ENCODE peak calls at places on chromosomes 5 and 9, in seven cellular contexts. One of them, this sample, is unnamed.
A peak's percentile ranks its signal among the peaks of the same experiment; 100 is the strongest.

GRCh38 chr9:22463205-22463604 is 16.6 kb downstream of the DMRTA1 start:
- DNase-seq in C1 segment of cervical spinal cord: no peak
- DNase-seq in pancreas: no peak
- DNase-seq in esophagus squamous epithelium: no peak
- DNase-seq in T-cell: no peak
- DNase-seq in NCI-H69: no peak
- DNase-seq in kidney tubule cell: peak; percentile 35
- DNase-seq in this sample: peak; percentile 64

GRCh38 chr5:155260798-155261197 is 247.2 kb downstream of the KIF4B start:
- DNase-seq in C1 segment of cervical spinal cord: no peak
- DNase-seq in pancreas: no peak
- DNase-seq in esophagus squamous epithelium: no peak
- DNase-seq in T-cell: no peak
- DNase-seq in NCI-H69: peak; percentile 98
- DNase-seq in kidney tubule cell: peak; percentile 13
- DNase-seq in this sample: no peak

GRCh38 chr5:74026310-74026709 is 400.3 kb downstream of the ARHGEF28 start:
- DNase-seq in C1 segment of cervical spinal cord: no peak
- DNase-seq in pancreas: no peak
- DNase-seq in esophagus squamous epithelium: no peak
- DNase-seq in T-cell: no peak
- DNase-seq in NCI-H69: peak; percentile 63
- DNase-seq in kidney tubule cell: no peak
- DNase-seq in this sample: no peak

GRCh38 chr5:132385321-132386105 is 16.0 kb downstream of the SLC22A5 start:
- DNase-seq in C1 segment of cervical spinal cord: peak; percentile 29
- DNase-seq in pancreas: peak; percentile 42
- DNase-seq in esophagus squamous epithelium: no peak
- DNase-seq in T-cell: peak; percentile 61
- DNase-seq in NCI-H69: peak; percentile 56
- DNase-seq in kidney tubule cell: peak; percentile 74
- DNase-seq in this sample: peak; percentile 44

GRCh38 chr5:174523311-174524159 is 200.8 kb upstream of the MSX2 start:
- DNase-seq in C1 segment of cervical spinal cord: no peak
- DNase-seq in pancreas: no peak
- DNase-seq in esophagus squamous epithelium: no peak
- DNase-seq in T-cell: no peak
- DNase-seq in NCI-H69: peak; percentile 43
- DNase-seq in kidney tubule cell: no peak
- DNase-seq in this sample: no peak

GRCh38 chr9:97985058-97985861 is 2.1 kb downstream of the ANP32B start:
- DNase-seq in C1 segment of cervical spinal cord: peak; percentile 70
- DNase-seq in pancreas: no peak
- DNase-seq in esophagus squamous epithelium: no peak
- DNase-seq in T-cell: peak; percentile 42
- DNase-seq in NCI-H69: no peak
- DNase-seq in kidney tubule cell: no peak
- DNase-seq in this sample: peak; percentile 18

GRCh38 chr9:6733831-6734230 is 23.9 kb upstream of the KDM4C start:
- DNase-seq in C1 segment of cervical spinal cord: no peak
- DNase-seq in pancreas: no peak
- DNase-seq in esophagus squamous epithelium: no peak
- DNase-seq in T-cell: no peak
- DNase-seq in NCI-H69: no peak
- DNase-seq in kidney tubule cell: no peak
- DNase-seq in this sample: no peak

GRCh38 chr5:169988947-169989346 is 8.7 kb upstream of the INSYN2B start:
- DNase-seq in C1 segment of cervical spinal cord: no peak
- DNase-seq in pancreas: no peak
- DNase-seq in esophagus squamous epithelium: no peak
- DNase-seq in T-cell: no peak
- DNase-seq in NCI-H69: no peak
- DNase-seq in kidney tubule cell: no peak
- DNase-seq in this sample: peak; percentile 85

GRCh38 chr5:176736271-176736965 is 73.9 kb upstream of the UNC5A start:
- DNase-seq in C1 segment of cervical spinal cord: no peak
- DNase-seq in pancreas: no peak
- DNase-seq in esophagus squamous epithelium: no peak
- DNase-seq in T-cell: no peak
- DNase-seq in NCI-H69: peak; percentile 75
- DNase-seq in kidney tubule cell: no peak
- DNase-seq in this sample: no peak

GRCh38 chr5:131252824-131253171 is 11.1 kb upstream of the CDC42SE2 start:
- DNase-seq in C1 segment of cervical spinal cord: peak; percentile 19
- DNase-seq in pancreas: no peak
- DNase-seq in esophagus squamous epithelium: peak; percentile 7
- DNase-seq in T-cell: peak; percentile 74
- DNase-seq in NCI-H69: no peak
- DNase-seq in kidney tubule cell: no peak
- DNase-seq in this sample: no peak

GRCh38 chr9:134589748-134590147 is 51.9 kb upstream of the COL5A1 start:
- DNase-seq in C1 segment of cervical spinal cord: no peak
- DNase-seq in pancreas: no peak
- DNase-seq in esophagus squamous epithelium: no peak
- DNase-seq in T-cell: no peak
- DNase-seq in NCI-H69: no peak
- DNase-seq in kidney tubule cell: no peak
- DNase-seq in this sample: no peak

GRCh38 chr9:92964981-92965758 is 17.8 kb downstream of the FGD3 start:
- DNase-seq in C1 segment of cervical spinal cord: no peak
- DNase-seq in pancreas: no peak
- DNase-seq in esophagus squamous epithelium: peak; percentile 18
- DNase-seq in T-cell: peak; percentile 42
- DNase-seq in NCI-H69: no peak
- DNase-seq in kidney tubule cell: no peak
- DNase-seq in this sample: no peak

GRCh38 chr5:148849461-148849860 is 23.1 kb downstream of the ADRB2 start:
- DNase-seq in C1 segment of cervical spinal cord: no peak
- DNase-seq in pancreas: no peak
- DNase-seq in esophagus squamous epithelium: no peak
- DNase-seq in T-cell: peak; percentile 20
- DNase-seq in NCI-H69: peak; percentile 32
- DNase-seq in kidney tubule cell: no peak
- DNase-seq in this sample: no peak

GRCh38 chr5:14223372-14223771 is 80.2 kb downstream of the TRIO start:
- DNase-seq in C1 segment of cervical spinal cord: no peak
- DNase-seq in pancreas: no peak
- DNase-seq in esophagus squamous epithelium: no peak
- DNase-seq in T-cell: no peak
- DNase-seq in NCI-H69: no peak
- DNase-seq in kidney tubule cell: no peak
- DNase-seq in this sample: no peak

GRCh38 chr9:72351538-72352453 is 13.2 kb downstream of the ZFAND5 start:
- DNase-seq in C1 segment of cervical spinal cord: no peak
- DNase-seq in pancreas: no peak
- DNase-seq in esophagus squamous epithelium: no peak
- DNase-seq in T-cell: no peak
- DNase-seq in NCI-H69: no peak
- DNase-seq in kidney tubule cell: peak; percentile 83
- DNase-seq in this sample: peak; percentile 94

GRCh38 chr9:93582550-93582949 is 6.2 kb downstream of the PHF2 start:
- DNase-seq in C1 segment of cervical spinal cord: no peak
- DNase-seq in pancreas: no peak
- DNase-seq in esophagus squamous epithelium: no peak
- DNase-seq in T-cell: no peak
- DNase-seq in NCI-H69: peak; percentile 30
- DNase-seq in kidney tubule cell: no peak
- DNase-seq in this sample: no peak

GRCh38 chr5:173498871-173499470 is 117.5 kb downstream of the BOD1 start:
- DNase-seq in C1 segment of cervical spinal cord: no peak
- DNase-seq in pancreas: peak; percentile 39
- DNase-seq in esophagus squamous epithelium: no peak
- DNase-seq in T-cell: no peak
- DNase-seq in NCI-H69: no peak
- DNase-seq in kidney tubule cell: peak; percentile 21
- DNase-seq in this sample: no peak

GRCh38 chr9:121587863-121588262 is 63.6 kb upstream of the DAB2IP start:
- DNase-seq in C1 segment of cervical spinal cord: no peak
- DNase-seq in pancreas: no peak
- DNase-seq in esophagus squamous epithelium: no peak
- DNase-seq in T-cell: no peak
- DNase-seq in NCI-H69: no peak
- DNase-seq in kidney tubule cell: no peak
- DNase-seq in this sample: no peak

GRCh38 chr9:1058826-1059225 is 8.7 kb downstream of the DMRT2 start:
- DNase-seq in C1 segment of cervical spinal cord: no peak
- DNase-seq in pancreas: no peak
- DNase-seq in esophagus squamous epithelium: no peak
- DNase-seq in T-cell: no peak
- DNase-seq in NCI-H69: no peak
- DNase-seq in kidney tubule cell: no peak
- DNase-seq in this sample: no peak

GRCh38 chr5:135551593-135552447 is 16.1 kb upstream of the NEUROG1 start:
- DNase-seq in C1 segment of cervical spinal cord: peak; percentile 39
- DNase-seq in pancreas: peak; percentile 65
- DNase-seq in esophagus squamous epithelium: no peak
- DNase-seq in T-cell: peak; percentile 25
- DNase-seq in NCI-H69: peak; percentile 85
- DNase-seq in kidney tubule cell: peak; percentile 82
- DNase-seq in this sample: peak; percentile 73

GRCh38 chr5:159240301-159240870 is 22.7 kb upstream of the UBLCP1 start:
- DNase-seq in C1 segment of cervical spinal cord: no peak
- DNase-seq in pancreas: no peak
- DNase-seq in esophagus squamous epithelium: no peak
- DNase-seq in T-cell: no peak
- DNase-seq in NCI-H69: no peak
- DNase-seq in kidney tubule cell: peak; percentile 59
- DNase-seq in this sample: peak; percentile 87

GRCh38 chr5:52915176-52915875 is 73.8 kb upstream of the ITGA2 start:
- DNase-seq in C1 segment of cervical spinal cord: peak; percentile 21
- DNase-seq in pancreas: no peak
- DNase-seq in esophagus squamous epithelium: no peak
- DNase-seq in T-cell: peak; percentile 20
- DNase-seq in NCI-H69: peak; percentile 75
- DNase-seq in kidney tubule cell: peak; percentile 84
- DNase-seq in this sample: peak; percentile 76

GRCh38 chr5:171308453-171309275 is at the start of gene TLX3:
- DNase-seq in C1 segment of cervical spinal cord: no peak
- DNase-seq in pancreas: no peak
- DNase-seq in esophagus squamous epithelium: no peak
- DNase-seq in T-cell: no peak
- DNase-seq in NCI-H69: no peak
- DNase-seq in kidney tubule cell: peak; percentile 75
- DNase-seq in this sample: peak; percentile 48

GRCh38 chr9:99039388-99040182 is 65.3 kb upstream of the TGFBR1 start:
- DNase-seq in C1 segment of cervical spinal cord: no peak
- DNase-seq in pancreas: no peak
- DNase-seq in esophagus squamous epithelium: no peak
- DNase-seq in T-cell: no peak
- DNase-seq in NCI-H69: no peak
- DNase-seq in kidney tubule cell: peak; percentile 50
- DNase-seq in this sample: peak; percentile 29

GRCh38 chr5:123485275-123485674 is 26.7 kb upstream of the CSNK1G3 start:
- DNase-seq in C1 segment of cervical spinal cord: no peak
- DNase-seq in pancreas: no peak
- DNase-seq in esophagus squamous epithelium: no peak
- DNase-seq in T-cell: no peak
- DNase-seq in NCI-H69: no peak
- DNase-seq in kidney tubule cell: no peak
- DNase-seq in this sample: no peak

GRCh38 chr9:35516481-35516880 is 26.6 kb downstream of the RUSC2 start:
- DNase-seq in C1 segment of cervical spinal cord: no peak
- DNase-seq in pancreas: no peak
- DNase-seq in esophagus squamous epithelium: no peak
- DNase-seq in T-cell: no peak
- DNase-seq in NCI-H69: no peak
- DNase-seq in kidney tubule cell: peak; percentile 83
- DNase-seq in this sample: peak; percentile 72

GRCh38 chr5:67206381-67207328 is 10.1 kb upstream of the CD180 start:
- DNase-seq in C1 segment of cervical spinal cord: no peak
- DNase-seq in pancreas: no peak
- DNase-seq in esophagus squamous epithelium: no peak
- DNase-seq in T-cell: peak; percentile 70
- DNase-seq in NCI-H69: no peak
- DNase-seq in kidney tubule cell: peak; percentile 95
- DNase-seq in this sample: peak; percentile 100

GRCh38 chr5:57117601-57118000 is 56.3 kb upstream of the GPBP1 start:
- DNase-seq in C1 segment of cervical spinal cord: no peak
- DNase-seq in pancreas: no peak
- DNase-seq in esophagus squamous epithelium: no peak
- DNase-seq in T-cell: peak; percentile 48
- DNase-seq in NCI-H69: no peak
- DNase-seq in kidney tubule cell: peak; percentile 44
- DNase-seq in this sample: no peak

GRCh38 chr5:151742870-151743294 is 15.5 kb downstream of the ATOX1 start:
- DNase-seq in C1 segment of cervical spinal cord: peak; percentile 51
- DNase-seq in pancreas: no peak
- DNase-seq in esophagus squamous epithelium: no peak
- DNase-seq in T-cell: no peak
- DNase-seq in NCI-H69: peak; percentile 38
- DNase-seq in kidney tubule cell: peak; percentile 71
- DNase-seq in this sample: peak; percentile 47

GRCh38 chr9:129523953-129524847 is 96.7 kb downstream of the C9orf50 start:
- DNase-seq in C1 segment of cervical spinal cord: no peak
- DNase-seq in pancreas: no peak
- DNase-seq in esophagus squamous epithelium: no peak
- DNase-seq in T-cell: no peak
- DNase-seq in NCI-H69: no peak
- DNase-seq in kidney tubule cell: no peak
- DNase-seq in this sample: no peak

GRCh38 chr5:54007822-54008777 is 302.3 kb downstream of the ARL15 start:
- DNase-seq in C1 segment of cervical spinal cord: no peak
- DNase-seq in pancreas: no peak
- DNase-seq in esophagus squamous epithelium: no peak
- DNase-seq in T-cell: no peak
- DNase-seq in NCI-H69: no peak
- DNase-seq in kidney tubule cell: no peak
- DNase-seq in this sample: peak; percentile 60